ENCODE peak calls at places on chromosomes 7 and 10, in six cellular contexts. One of them, this sample, is unnamed. For H3K4me1 and H3K9me3, the result is how much of the 10 kb centered on the place peaks cover.

GRCh38 chr10:986137-986825 is 2.0 kb upstream of the GTPBP4 start:
- DNase-seq in ovary: no peak
- DNase-seq in keratinocyte: peak
- DNase-seq in cardiac muscle cell: no peak
- DNase-seq in lower lobe of right lung: peak
- DNase-seq in fibroblast of lung: no peak
- DNase-seq in this sample: no peak

GRCh38 chr10:100364735-100365391 is 17.8 kb downstream of the SCD start:
- DNase-seq in ovary: peak
- DNase-seq in keratinocyte: peak
- DNase-seq in cardiac muscle cell: peak
- DNase-seq in lower lobe of right lung: peak
- DNase-seq in fibroblast of lung: peak
- DNase-seq in this sample: peak

GRCh38 chr10:43127447-43127846 is 10.8 kb upstream of the CSGALNACT2 start:
- DNase-seq in ovary: no peak
- DNase-seq in keratinocyte: no peak
- DNase-seq in cardiac muscle cell: no peak
- DNase-seq in lower lobe of right lung: no peak
- DNase-seq in fibroblast of lung: no peak
- DNase-seq in this sample: no peak

GRCh38 chr10:65838811-65839210 is 1087.0 kb upstream of the LRRTM3 start:
- DNase-seq in ovary: no peak
- DNase-seq in keratinocyte: no peak
- DNase-seq in cardiac muscle cell: no peak
- DNase-seq in lower lobe of right lung: no peak
- DNase-seq in fibroblast of lung: no peak
- DNase-seq in this sample: no peak

GRCh38 chr10:54057357-54057756 is 743.7 kb downstream of the PCDH15 start:
- DNase-seq in ovary: no peak
- DNase-seq in keratinocyte: no peak
- DNase-seq in cardiac muscle cell: no peak
- DNase-seq in lower lobe of right lung: no peak
- DNase-seq in fibroblast of lung: no peak
- DNase-seq in this sample: no peak

GRCh38 chr10:100153239-100153840 is 32.5 kb downstream of the ERLIN1 start:
- DNase-seq in ovary: no peak
- DNase-seq in keratinocyte: no peak
- DNase-seq in cardiac muscle cell: no peak
- DNase-seq in lower lobe of right lung: no peak
- DNase-seq in fibroblast of lung: no peak
- DNase-seq in this sample: no peak

GRCh38 chr7:102973096-102973802 is 60.4 kb downstream of the LRRC17 start:
- DNase-seq in ovary: no peak
- DNase-seq in keratinocyte: no peak
- DNase-seq in cardiac muscle cell: no peak
- DNase-seq in lower lobe of right lung: no peak
- DNase-seq in fibroblast of lung: no peak
- DNase-seq in this sample: no peak

GRCh38 chr10:99812177-99812576 is 29.7 kb downstream of the ABCC2 start:
- DNase-seq in ovary: no peak
- DNase-seq in keratinocyte: no peak
- DNase-seq in cardiac muscle cell: no peak
- DNase-seq in lower lobe of right lung: no peak
- DNase-seq in fibroblast of lung: no peak
- DNase-seq in this sample: no peak

GRCh38 chr10:69696073-69696731 is 66.2 kb downstream of the FAM241B start:
- DNase-seq in ovary: no peak
- DNase-seq in keratinocyte: no peak
- DNase-seq in cardiac muscle cell: peak
- DNase-seq in lower lobe of right lung: no peak
- DNase-seq in fibroblast of lung: peak
- DNase-seq in this sample: no peak

GRCh38 chr10:113045155-113046055 is 95.4 kb downstream of the TCF7L2 start:
- DNase-seq in ovary: no peak
- DNase-seq in keratinocyte: no peak
- DNase-seq in cardiac muscle cell: no peak
- DNase-seq in lower lobe of right lung: peak
- DNase-seq in fibroblast of lung: peak
- DNase-seq in this sample: no peak
- H3K4me1 ChIP-seq in ovary: under half
- H3K4me1 ChIP-seq in keratinocyte: under half
- H3K4me1 ChIP-seq in cardiac muscle cell: under half
- H3K4me1 ChIP-seq in lower lobe of right lung: half or more
- H3K4me1 ChIP-seq in fibroblast of lung: under half
- H3K4me1 ChIP-seq in this sample: under half

GRCh38 chr10:84118395-84119006 is 20.8 kb upstream of the GHITM start:
- DNase-seq in ovary: no peak
- DNase-seq in keratinocyte: no peak
- DNase-seq in cardiac muscle cell: no peak
- DNase-seq in lower lobe of right lung: no peak
- DNase-seq in fibroblast of lung: no peak
- DNase-seq in this sample: no peak

GRCh38 chr10:84117683-84118394 is 21.5 kb upstream of the GHITM start:
- DNase-seq in ovary: no peak
- DNase-seq in keratinocyte: no peak
- DNase-seq in cardiac muscle cell: no peak
- DNase-seq in lower lobe of right lung: no peak
- DNase-seq in fibroblast of lung: no peak
- DNase-seq in this sample: no peak

GRCh38 chr10:84108797-84109196 is 30.5 kb upstream of the GHITM start:
- DNase-seq in ovary: no peak
- DNase-seq in keratinocyte: no peak
- DNase-seq in cardiac muscle cell: no peak
- DNase-seq in lower lobe of right lung: no peak
- DNase-seq in fibroblast of lung: no peak
- DNase-seq in this sample: no peak

GRCh38 chr10:84114088-84114667 is 25.1 kb upstream of the GHITM start:
- DNase-seq in ovary: no peak
- DNase-seq in keratinocyte: no peak
- DNase-seq in cardiac muscle cell: peak
- DNase-seq in lower lobe of right lung: no peak
- DNase-seq in fibroblast of lung: no peak
- DNase-seq in this sample: no peak
- TF ChIP-seq CTCF in ovary: no peak
- TF ChIP-seq CTCF in keratinocyte: peak
- TF ChIP-seq CTCF in cardiac muscle cell: peak
- TF ChIP-seq CTCF in lower lobe of right lung: no peak
- TF ChIP-seq CTCF in fibroblast of lung: no peak
- TF ChIP-seq CTCF in this sample: no peak

GRCh38 chr10:71984126-71984797 is 20.1 kb downstream of the CHST3 start:
- DNase-seq in ovary: peak
- DNase-seq in keratinocyte: no peak
- DNase-seq in cardiac muscle cell: no peak
- DNase-seq in lower lobe of right lung: no peak
- DNase-seq in fibroblast of lung: no peak
- DNase-seq in this sample: no peak
- H3K9me3 ChIP-seq in ovary: under half
- H3K9me3 ChIP-seq in keratinocyte: under half
- H3K9me3 ChIP-seq in cardiac muscle cell: under half
- H3K9me3 ChIP-seq in lower lobe of right lung: under half
- H3K9me3 ChIP-seq in fibroblast of lung: under half
- H3K9me3 ChIP-seq in this sample: under half

GRCh38 chr7:137862964-137863363 is 16.2 kb upstream of the DGKI start:
- DNase-seq in ovary: no peak
- DNase-seq in keratinocyte: no peak
- DNase-seq in cardiac muscle cell: no peak
- DNase-seq in lower lobe of right lung: no peak
- DNase-seq in fibroblast of lung: no peak
- DNase-seq in this sample: no peak

GRCh38 chr7:137865764-137866163 is 19.0 kb upstream of the DGKI start:
- DNase-seq in ovary: no peak
- DNase-seq in keratinocyte: no peak
- DNase-seq in cardiac muscle cell: no peak
- DNase-seq in lower lobe of right lung: no peak
- DNase-seq in fibroblast of lung: no peak
- DNase-seq in this sample: no peak

GRCh38 chr7:137867289-137867688 is 20.5 kb upstream of the DGKI start:
- DNase-seq in ovary: no peak
- DNase-seq in keratinocyte: no peak
- DNase-seq in cardiac muscle cell: peak
- DNase-seq in lower lobe of right lung: no peak
- DNase-seq in fibroblast of lung: no peak
- DNase-seq in this sample: no peak

DNA sequence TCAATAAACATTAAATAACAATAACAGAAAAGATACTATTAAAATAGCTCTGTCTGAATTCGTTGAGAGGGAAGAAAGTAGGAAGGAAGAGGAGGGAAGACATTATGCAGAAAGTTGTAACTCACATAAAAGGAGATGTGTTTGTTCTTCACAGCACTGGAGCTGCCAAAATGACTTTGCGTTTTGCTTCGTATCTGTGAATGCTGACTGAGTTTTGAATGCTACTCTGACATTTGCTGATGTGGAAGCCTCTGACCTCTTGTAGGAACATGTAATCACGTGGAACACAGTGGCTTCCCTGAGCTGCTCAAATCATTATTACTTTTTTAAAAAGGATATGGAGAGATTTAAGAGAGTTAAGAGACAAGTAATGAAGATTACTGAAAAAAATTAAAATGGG is 15.6 kb upstream of the DGKI start:
- DNase-seq in ovary: no peak
- DNase-seq in keratinocyte: no peak
- DNase-seq in cardiac muscle cell: no peak
- DNase-seq in lower lobe of right lung: no peak
- DNase-seq in fibroblast of lung: no peak
- DNase-seq in this sample: no peak
- H3K4me1 ChIP-seq in ovary: under half
- H3K4me1 ChIP-seq in keratinocyte: under half
- H3K4me1 ChIP-seq in cardiac muscle cell: under half
- H3K4me1 ChIP-seq in lower lobe of right lung: under half
- H3K4me1 ChIP-seq in fibroblast of lung: under half
- H3K4me1 ChIP-seq in this sample: under half

GRCh38 chr10:3780056-3780765 is 4.8 kb downstream of the KLF6 start:
- DNase-seq in ovary: no peak
- DNase-seq in keratinocyte: no peak
- DNase-seq in cardiac muscle cell: no peak
- DNase-seq in lower lobe of right lung: no peak
- DNase-seq in fibroblast of lung: peak
- DNase-seq in this sample: no peak

GRCh38 chr10:3782456-3783312 is 2.3 kb downstream of the KLF6 start:
- DNase-seq in ovary: no peak
- DNase-seq in keratinocyte: no peak
- DNase-seq in cardiac muscle cell: peak
- DNase-seq in lower lobe of right lung: peak
- DNase-seq in fibroblast of lung: peak
- DNase-seq in this sample: peak

GRCh38 chr10:3782099-3782455 is 2.9 kb downstream of the KLF6 start:
- DNase-seq in ovary: no peak
- DNase-seq in keratinocyte: no peak
- DNase-seq in cardiac muscle cell: no peak
- DNase-seq in lower lobe of right lung: no peak
- DNase-seq in fibroblast of lung: no peak
- DNase-seq in this sample: no peak

GRCh38 chr10:3780766-3781457 is 4.1 kb downstream of the KLF6 start:
- DNase-seq in ovary: no peak
- DNase-seq in keratinocyte: no peak
- DNase-seq in cardiac muscle cell: no peak
- DNase-seq in lower lobe of right lung: no peak
- DNase-seq in fibroblast of lung: peak
- DNase-seq in this sample: no peak

DNA sequence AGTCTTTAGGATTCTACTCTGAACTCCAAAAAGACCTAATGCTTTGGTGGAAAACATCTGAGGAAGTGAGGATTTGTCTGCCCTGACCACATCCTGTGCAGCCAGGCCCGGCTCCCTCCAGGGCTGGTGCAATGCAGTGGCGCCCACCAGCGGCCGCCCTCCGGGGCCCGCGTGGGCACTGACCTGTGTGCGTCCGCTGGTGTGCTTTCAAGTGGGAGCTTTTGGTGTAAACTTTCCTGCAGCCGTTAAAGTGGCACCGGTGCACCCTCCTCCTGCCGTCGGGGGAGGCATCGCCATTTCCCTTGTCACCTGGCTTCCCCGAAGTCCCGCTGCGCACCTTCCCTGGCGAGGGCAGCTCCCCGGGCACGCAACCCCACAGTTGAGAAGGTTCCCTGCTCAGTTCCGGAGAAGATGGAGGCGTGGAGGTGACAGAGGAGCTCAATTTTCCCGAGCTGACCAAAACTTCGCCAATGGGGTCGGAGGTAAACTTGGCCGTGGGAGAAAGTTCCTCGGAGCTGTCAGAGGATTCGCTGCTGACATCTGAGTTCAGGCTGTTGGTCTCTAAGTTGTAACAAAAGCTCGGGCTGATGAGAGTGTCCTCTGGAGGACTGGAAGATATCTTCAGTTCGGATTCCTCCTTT is 3.4 kb downstream of the KLF6 start:
- DNase-seq in ovary: no peak
- DNase-seq in keratinocyte: no peak
- DNase-seq in cardiac muscle cell: no peak
- DNase-seq in lower lobe of right lung: peak
- DNase-seq in fibroblast of lung: peak
- DNase-seq in this sample: peak
- TF ChIP-seq CTCF in ovary: peak
- TF ChIP-seq CTCF in keratinocyte: peak
- TF ChIP-seq CTCF in cardiac muscle cell: peak
- TF ChIP-seq CTCF in lower lobe of right lung: peak
- TF ChIP-seq CTCF in fibroblast of lung: peak
- TF ChIP-seq CTCF in this sample: peak

DNA sequence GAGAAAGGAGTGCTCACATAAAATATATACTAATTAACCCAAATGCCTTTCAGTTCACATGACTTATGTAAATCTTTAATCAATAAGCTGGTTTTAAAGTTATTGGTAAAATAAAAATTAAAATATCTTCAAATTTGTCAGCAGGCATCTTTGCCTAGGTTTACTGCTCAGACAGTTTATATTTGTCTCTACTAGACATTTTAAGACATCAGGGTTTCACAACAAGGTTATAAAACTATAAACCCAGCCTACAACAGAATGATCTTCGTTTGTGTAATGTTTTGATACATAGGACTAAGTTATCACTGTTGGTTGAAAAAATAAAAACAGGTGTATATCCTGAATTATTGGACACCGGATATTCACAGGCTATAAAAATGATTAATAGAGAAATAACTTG is 67.4 kb downstream of the TYW1B start:
- DNase-seq in ovary: no peak
- DNase-seq in keratinocyte: no peak
- DNase-seq in cardiac muscle cell: no peak
- DNase-seq in lower lobe of right lung: no peak
- DNase-seq in fibroblast of lung: no peak
- DNase-seq in this sample: no peak
- H3K9me3 ChIP-seq in ovary: under half
- H3K9me3 ChIP-seq in keratinocyte: under half
- H3K9me3 ChIP-seq in cardiac muscle cell: under half
- H3K9me3 ChIP-seq in lower lobe of right lung: under half
- H3K9me3 ChIP-seq in fibroblast of lung: under half
- H3K9me3 ChIP-seq in this sample: under half